ENCODE peak calls at places on chromosomes 5 and 9, in four cellular contexts. Q is nephron progenitor cell, Z is IMR-90, N is neuronal stem cell. F is an unnamed sample.

GRCh38 chr5:139658928-139659667 is 10.9 kb downstream of the CXXC5 start:
- DNase-seq in Q (no peak), Z (peak), N (no peak), F (no peak)

GRCh38 chr5:141398608-141399007 is 861 bp downstream of the PCDHGB5 start:
- DNase-seq in Q (no peak), Z (no peak), N (no peak), F (no peak)

GRCh38 chr9:75810063-75810462 is 80.4 kb upstream of the PCSK5 start:
- DNase-seq in Q (no peak), Z (no peak), N (no peak), F (no peak)

GRCh38 chr5:24642022-24642421 is 2.8 kb downstream of the CDH10 start:
- DNase-seq in Q (no peak), Z (peak), N (no peak), F (no peak)

GRCh38 chr5:150058480-150059126 is 27.8 kb downstream of the CSF1R start:
- DNase-seq in Q (no peak), Z (peak), N (no peak), F (no peak)

GRCh38 chr9:136346157-136346481 is 17.4 kb downstream of the DNLZ start:
- DNase-seq in Q (no peak), Z (no peak), N (no peak), F (no peak)

GRCh38 chr5:88883059-88883565 is at the start of gene MEF2C:
- DNase-seq in Q (peak), Z (peak), N (peak), F (peak)

GRCh38 chr5:133897431-133897830 is 71.0 kb downstream of the C5orf15 start:
- DNase-seq in Q (no peak), Z (no peak), N (no peak), F (no peak)

GRCh38 chr9:74942801-74943200 is 9.9 kb downstream of the C9orf40 start:
- DNase-seq in Q (no peak), Z (peak), N (no peak), F (no peak)

GRCh38 chr9:78073722-78074121 is 42.1 kb upstream of the GNAQ start:
- DNase-seq in Q (no peak), Z (no peak), N (no peak), F (no peak)

GRCh38 chr5:131413605-131414559 is 150.0 kb downstream of the CDC42SE2 start:
- DNase-seq in Q (no peak), Z (no peak), N (no peak), F (no peak)

GRCh38 chr5:95939465-95939864 is 22.2 kb downstream of the ELL2 start:
- DNase-seq in Q (no peak), Z (no peak), N (no peak), F (no peak)

GRCh38 chr5:36222620-36223019 is 19.1 kb downstream of the NADK2 start:
- DNase-seq in Q (no peak), Z (peak), N (no peak), F (no peak)

GRCh38 chr9:90499741-90500140 is 142.9 kb downstream of the DIRAS2 start:
- DNase-seq in Q (no peak), Z (no peak), N (no peak), F (no peak)

GRCh38 chr5:179314606-179315355 is 30.5 kb downstream of the ADAMTS2 start:
- DNase-seq in Q (no peak), Z (no peak), N (no peak), F (no peak)

GRCh38 chr9:125617087-125617486 is 89.9 kb downstream of the MAPKAP1 start:
- DNase-seq in Q (no peak), Z (no peak), N (no peak), F (no peak)

GRCh38 chr9:108535526-108535925 is 320.3 kb downstream of the ACTL7B start:
- DNase-seq in Q (no peak), Z (no peak), N (no peak), F (peak)

GRCh38 chr5:86864022-86864421 is 246.3 kb downstream of the COX7C start:
- DNase-seq in Q (no peak), Z (no peak), N (no peak), F (no peak)

GRCh38 chr5:99320461-99320860 is 391.7 kb upstream of the CHD1 start:
- DNase-seq in Q (no peak), Z (no peak), N (peak), F (peak)

GRCh38 chr9:124270504-124271335 is 13.0 kb downstream of the NEK6 start:
- DNase-seq in Q (no peak), Z (no peak), N (no peak), F (no peak)

GRCh38 chr9:126862461-126862830 is 2.0 kb downstream of the ZBTB34 start:
- DNase-seq in Q (no peak), Z (no peak), N (no peak), F (no peak)

GRCh38 chr5:53597894-53598293 is 37.5 kb downstream of the NDUFS4 start:
- DNase-seq in Q (no peak), Z (no peak), N (no peak), F (no peak)

GRCh38 chr5:87121315-87122170 is 146.1 kb upstream of the RASA1 start:
- DNase-seq in Q (no peak), Z (peak), N (no peak), F (no peak)

GRCh38 chr5:174328626-174329299 is 283.3 kb downstream of the NSG2 start:
- DNase-seq in Q (no peak), Z (peak), N (no peak), F (no peak)